ENCODE peak calls at places on chromosomes 11 and 22, in eight cellular contexts. L, B, Y, J, P, E, R and W are unnamed samples.

GRCh38 chr11:107565219-107565937 is at the start of gene ALKBH8:
- DNase-seq in L (peak), B (peak), Y (peak), J (peak), P (peak), E (peak), R (no peak), W (peak)

GRCh38 chr11:117828641-117829368 is 4.3 kb upstream of the FXYD2 start:
- DNase-seq in L (peak), B (peak), Y (peak), J (peak), P (peak), E (no peak), R (no peak), W (peak)

GRCh38 chr11:13061294-13061990 is 52.3 kb downstream of the RASSF10 start:
- DNase-seq in L (no peak), B (no peak), Y (no peak), J (no peak), P (no peak), E (no peak), R (no peak), W (no peak)

GRCh38 chr11:115170133-115170815 is 333.9 kb downstream of the CADM1 start:
- DNase-seq in L (peak), B (no peak), Y (no peak), J (peak), P (no peak), E (peak), R (no peak), W (no peak)

GRCh38 chr11:128933481-128934178 is 9.0 kb downstream of the TP53AIP1 start:
- DNase-seq in L (no peak), B (no peak), Y (no peak), J (no peak), P (no peak), E (no peak), R (no peak), W (no peak)

GRCh38 chr11:42840176-42840829 is 471.5 kb upstream of the API5 start:
- DNase-seq in L (no peak), B (no peak), Y (no peak), J (no peak), P (no peak), E (no peak), R (no peak), W (no peak)

GRCh38 chr22:44084044-44084772 is 60.1 kb downstream of the PARVB start:
- DNase-seq in L (no peak), B (no peak), Y (no peak), J (no peak), P (no peak), E (no peak), R (no peak), W (no peak)

GRCh38 chr11:43579919-43580276 is 100.6 kb upstream of the HSD17B12 start:
- DNase-seq in L (no peak), B (no peak), Y (no peak), J (no peak), P (no peak), E (no peak), R (no peak), W (no peak)

GRCh38 chr11:76850815-76851214 is 9.9 kb upstream of the ACER3 start:
- DNase-seq in L (peak), B (no peak), Y (no peak), J (no peak), P (no peak), E (no peak), R (no peak), W (peak)

GRCh38 chr11:64793271-64794160 is 9.5 kb downstream of the MAP4K2 start:
- DNase-seq in L (no peak), B (no peak), Y (no peak), J (no peak), P (no peak), E (no peak), R (no peak), W (no peak)

GRCh38 chr11:35088676-35089075 is 50.3 kb upstream of the CD44 start:
- DNase-seq in L (no peak), B (peak), Y (no peak), J (no peak), P (no peak), E (no peak), R (peak), W (no peak)

GRCh38 chr11:7488681-7489080 is 3.4 kb downstream of the OLFML1 start:
- DNase-seq in L (no peak), B (no peak), Y (no peak), J (no peak), P (no peak), E (no peak), R (no peak), W (no peak)

GRCh38 chr11:77596626-77597025 is 6.9 kb downstream of the AQP11 start:
- DNase-seq in L (no peak), B (peak), Y (no peak), J (no peak), P (no peak), E (no peak), R (peak), W (no peak)

GRCh38 chr11:29282088-29282487 is 734.7 kb downstream of the KCNA4 start:
- DNase-seq in L (peak), B (peak), Y (no peak), J (no peak), P (no peak), E (no peak), R (peak), W (no peak)

GRCh38 chr11:19370100-19370861 is 129.5 kb upstream of the E2F8 start:
- DNase-seq in L (peak), B (peak), Y (peak), J (no peak), P (no peak), E (no peak), R (peak), W (no peak)

GRCh38 chr11:44631831-44632230 is 66.4 kb downstream of the CD82 start:
- DNase-seq in L (no peak), B (no peak), Y (peak), J (no peak), P (no peak), E (no peak), R (no peak), W (no peak)

GRCh38 chr11:117815262-117815803 is 9.2 kb downstream of the FXYD2 start:
- DNase-seq in L (peak), B (no peak), Y (no peak), J (peak), P (peak), E (no peak), R (no peak), W (no peak)

GRCh38 chr22:39219071-39220050 is 25.4 kb downstream of the PDGFB start:
- DNase-seq in L (no peak), B (no peak), Y (no peak), J (no peak), P (no peak), E (no peak), R (no peak), W (no peak)

GRCh38 chr22:48953830-48954229 is 873.8 kb downstream of the BRD1 start:
- DNase-seq in L (no peak), B (no peak), Y (no peak), J (no peak), P (no peak), E (no peak), R (no peak), W (no peak)

GRCh38 chr22:32040324-32040904 is 2.6 kb upstream of the SLC5A1 start:
- DNase-seq in L (no peak), B (no peak), Y (no peak), J (no peak), P (no peak), E (no peak), R (no peak), W (no peak)
- H3K27ac ChIP-seq in L (no peak), B (no peak), Y (no peak), J (no peak), P (no peak), E (no peak), R (no peak), W (no peak)

GRCh38 chr22:36165161-36165560 is 4.6 kb upstream of the APOL3 start:
- DNase-seq in L (no peak), B (no peak), Y (no peak), J (no peak), P (no peak), E (no peak), R (no peak), W (no peak)
- H3K27ac ChIP-seq in L (no peak), B (no peak), Y (no peak), J (no peak), P (no peak), E (no peak), R (no peak), W (no peak)

GRCh38 chr11:121967131-121967689 is 148.8 kb downstream of the BLID start:
- DNase-seq in L (no peak), B (no peak), Y (no peak), J (no peak), P (no peak), E (peak), R (no peak), W (no peak)
- H3K27ac ChIP-seq in L (no peak), B (no peak), Y (no peak), J (no peak), P (no peak), E (peak), R (no peak), W (no peak)

GRCh38 chr11:87455180-87455579 is 417.4 kb downstream of the TMEM135 start:
- DNase-seq in L (no peak), B (no peak), Y (no peak), J (no peak), P (no peak), E (no peak), R (no peak), W (no peak)

GRCh38 chr11:87454246-87454645 is 416.5 kb downstream of the TMEM135 start:
- DNase-seq in L (no peak), B (no peak), Y (no peak), J (peak), P (no peak), E (no peak), R (no peak), W (no peak)

GRCh38 chr11:87459351-87459750 is 421.6 kb downstream of the TMEM135 start:
- DNase-seq in L (no peak), B (no peak), Y (no peak), J (no peak), P (no peak), E (no peak), R (no peak), W (no peak)

GRCh38 chr11:87453531-87454089 is 415.9 kb downstream of the TMEM135 start:
- DNase-seq in L (no peak), B (no peak), Y (no peak), J (no peak), P (no peak), E (no peak), R (no peak), W (no peak)

GRCh38 chr11:87456499-87456898 is 418.8 kb downstream of the TMEM135 start:
- DNase-seq in L (no peak), B (no peak), Y (no peak), J (no peak), P (no peak), E (no peak), R (no peak), W (no peak)
- H3K27ac ChIP-seq in L (no peak), B (no peak), Y (no peak), J (no peak), P (no peak), E (no peak), R (no peak), W (no peak)

GRCh38 chr11:73381589-73381988 is 5.4 kb downstream of the RELT start:
- DNase-seq in L (no peak), B (no peak), Y (no peak), J (no peak), P (no peak), E (no peak), R (no peak), W (no peak)

GRCh38 chr11:73380897-73381410 is 4.8 kb downstream of the RELT start:
- DNase-seq in L (no peak), B (no peak), Y (no peak), J (no peak), P (no peak), E (no peak), R (no peak), W (no peak)

GRCh38 chr11:73382183-73382582 is 6.0 kb downstream of the RELT start:
- DNase-seq in L (no peak), B (no peak), Y (no peak), J (no peak), P (no peak), E (no peak), R (no peak), W (no peak)

GRCh38 chr11:73379189-73379880 is 3.1 kb downstream of the RELT start:
- DNase-seq in L (no peak), B (no peak), Y (no peak), J (peak), P (no peak), E (no peak), R (no peak), W (no peak)

GRCh38 chr11:73380321-73380720 is 4.1 kb downstream of the RELT start:
- DNase-seq in L (peak), B (no peak), Y (no peak), J (no peak), P (no peak), E (no peak), R (no peak), W (no peak)
- H3K27ac ChIP-seq in L (no peak), B (no peak), Y (peak), J (no peak), P (no peak), E (no peak), R (no peak), W (no peak)

DNA sequence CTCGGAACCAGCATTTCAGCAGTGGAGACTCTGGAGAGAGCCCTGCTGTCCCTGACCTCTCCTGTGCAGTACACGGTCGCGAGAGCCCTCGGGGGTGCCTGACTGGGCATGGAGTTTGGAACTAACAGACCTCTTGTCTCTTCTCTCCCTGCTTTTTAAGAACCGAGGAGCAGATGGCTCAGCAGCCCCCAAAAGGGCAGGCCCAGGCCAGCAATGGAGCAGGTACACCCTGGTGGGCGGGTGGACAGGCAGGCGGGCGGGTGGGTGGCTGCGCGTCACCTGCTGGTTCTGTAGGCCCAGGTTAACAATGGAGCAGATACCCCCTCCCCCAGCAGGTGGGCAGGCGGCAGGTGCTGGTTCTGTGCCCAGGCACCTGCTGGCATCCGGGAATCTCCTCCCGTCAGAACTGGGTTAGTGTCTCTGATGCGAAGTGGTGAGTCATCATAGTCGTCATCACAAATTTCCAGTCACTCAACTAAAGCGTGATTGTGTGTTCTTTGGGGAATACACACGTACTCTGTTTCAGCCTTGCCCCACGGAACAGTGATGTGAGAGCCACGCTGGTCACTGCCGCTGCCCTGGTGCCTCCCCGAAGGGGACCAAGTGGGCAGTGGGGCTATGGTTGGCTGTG is 41.1 kb downstream of the GRAMD4 start:
- DNase-seq in L (peak), B (peak), Y (no peak), J (no peak), P (peak), E (no peak), R (peak), W (no peak)
- H3K27ac ChIP-seq in L (peak), B (no peak), Y (peak), J (peak), P (peak), E (no peak), R (peak), W (peak)

GRCh38 chr11:66861051-66861773 is 4.3 kb downstream of the LRFN4 start:
- DNase-seq in L (no peak), B (no peak), Y (no peak), J (no peak), P (no peak), E (no peak), R (no peak), W (no peak)
- H3K27ac ChIP-seq in L (no peak), B (no peak), Y (no peak), J (no peak), P (no peak), E (no peak), R (no peak), W (no peak)

DNA sequence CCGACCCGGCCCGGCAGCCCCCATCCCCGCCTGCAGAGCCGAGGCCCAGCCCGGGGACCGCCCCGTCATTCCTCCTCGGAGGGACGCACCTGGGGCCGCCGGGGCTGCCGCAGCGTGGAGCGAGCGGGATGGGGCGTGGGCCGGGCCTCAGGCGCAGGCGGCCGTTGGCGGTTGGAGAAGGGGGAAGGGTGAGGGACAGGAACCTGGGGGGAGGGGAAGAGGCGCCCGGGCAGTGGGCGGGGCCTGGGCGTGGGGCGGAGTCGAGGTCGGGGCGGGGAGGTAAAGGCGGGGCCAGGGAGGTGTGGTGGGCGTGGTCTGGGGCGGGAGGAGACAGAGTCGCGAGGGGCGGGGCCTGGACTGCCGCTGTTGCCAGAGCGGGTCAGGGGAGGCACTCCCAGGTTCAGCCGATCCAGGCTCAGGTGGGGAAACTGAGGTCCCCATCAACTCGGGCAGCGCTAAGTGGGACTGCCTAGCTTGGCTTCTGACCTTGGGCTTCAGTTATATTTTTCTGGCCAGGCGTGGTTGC is at the start of gene TESMIN:
- DNase-seq in L (peak), B (peak), Y (peak), J (peak), P (peak), E (peak), R (peak), W (peak)
- H3K27ac ChIP-seq in L (no peak), B (no peak), Y (no peak), J (peak), P (no peak), E (no peak), R (peak), W (no peak)